ENCODE peak calls at places on chromosome 6, in nine cellular contexts. H, P, F, C, Y, U, R, B and O are unnamed samples.
A peak's percentile ranks its signal among the peaks of the same experiment; 100 is the strongest.

GRCh38 chr6:127879685-127880084 is 21.2 kb downstream of the THEMIS start:
- DNase-seq in P (no peak), C (no peak), R (no peak), H (no peak), B (peak; percentile 7), Y (peak; percentile 83), F (peak; percentile 7), U (peak; percentile 9), O (no peak)

GRCh38 chr6:53956068-53956711 is 155.1 kb upstream of the MLIP start:
- DNase-seq in F (peak; percentile 70), U (peak; percentile 54), H (peak; percentile 76), Y (peak; percentile 42), R (peak; percentile 51), B (peak; percentile 50), P (peak; percentile 87), C (peak; percentile 5), O (peak; percentile 41)

GRCh38 chr6:72635636-72636035 is 13.8 kb downstream of the KCNQ5 start:
- DNase-seq in H (no peak), P (no peak), Y (no peak), U (no peak), R (no peak), C (no peak), F (no peak), B (no peak), O (no peak)

GRCh38 chr6:129342243-129342642 is 367.7 kb downstream of the ARHGAP18 start:
- DNase-seq in U (no peak), Y (no peak), F (peak; percentile 56), P (no peak), H (peak; percentile 80), C (no peak), B (no peak), R (no peak), O (no peak)

GRCh38 chr6:101462576-101462975 is 69.1 kb downstream of the GRIK2 start:
- DNase-seq in H (peak; percentile 14), P (no peak), B (no peak), F (peak; percentile 63), Y (no peak), U (no peak), C (no peak), R (peak; percentile 11), O (no peak)

GRCh38 chr6:110811187-110811586 is 4.1 kb downstream of the CDK19 start:
- DNase-seq in H (no peak), R (no peak), Y (no peak), B (no peak), U (no peak), C (peak; percentile 75), P (no peak), F (no peak), O (peak; percentile 73)

GRCh38 chr6:4170297-4170696 is 34.9 kb upstream of the ECI2 start:
- DNase-seq in B (no peak), U (no peak), P (no peak), H (no peak), Y (no peak), C (no peak), R (no peak), F (no peak), O (no peak)

GRCh38 chr6:16397623-16398022 is 159.2 kb downstream of the GMPR start:
- DNase-seq in R (no peak), H (no peak), F (peak; percentile 46), Y (no peak), P (no peak), U (no peak), B (peak; percentile 44), C (no peak), O (no peak)

GRCh38 chr6:111177131-111177530 is 89.8 kb downstream of the SLC16A10 start:
- DNase-seq in B (no peak), P (no peak), Y (no peak), F (no peak), U (no peak), R (no peak), C (no peak), H (no peak), O (no peak)

GRCh38 chr6:5466459-5466858 is 205.1 kb downstream of the FARS2 start:
- DNase-seq in P (no peak), Y (no peak), R (peak; percentile 62), B (peak; percentile 70), F (peak; percentile 88), H (peak; percentile 73), U (no peak), C (no peak), O (no peak)

GRCh38 chr6:118719351-118720124 is 68.1 kb upstream of the CEP85L start:
- DNase-seq in B (no peak), Y (peak; percentile 75), U (no peak), F (no peak), H (no peak), P (no peak), C (peak; percentile 45), R (no peak), O (peak; percentile 56)

GRCh38 chr6:149484733-149485700 is at the start of gene ZC3H12D:
- DNase-seq in C (peak; percentile 83), U (no peak), Y (peak; percentile 92), H (peak; percentile 73), B (peak; percentile 5), P (no peak), R (peak; percentile 75), F (peak; percentile 33), O (peak; percentile 60)

GRCh38 chr6:170464524-170464979 is 88.6 kb downstream of the PSMB1 start:
- DNase-seq in C (no peak), U (no peak), R (no peak), H (no peak), B (no peak), Y (peak; percentile 71), F (no peak), P (no peak), O (peak; percentile 76)

GRCh38 chr6:100833972-100834574 is 47.1 kb downstream of the ASCC3 start:
- DNase-seq in Y (no peak), B (no peak), H (peak; percentile 53), R (no peak), F (no peak), C (no peak), P (no peak), U (no peak), O (no peak)

DNA sequence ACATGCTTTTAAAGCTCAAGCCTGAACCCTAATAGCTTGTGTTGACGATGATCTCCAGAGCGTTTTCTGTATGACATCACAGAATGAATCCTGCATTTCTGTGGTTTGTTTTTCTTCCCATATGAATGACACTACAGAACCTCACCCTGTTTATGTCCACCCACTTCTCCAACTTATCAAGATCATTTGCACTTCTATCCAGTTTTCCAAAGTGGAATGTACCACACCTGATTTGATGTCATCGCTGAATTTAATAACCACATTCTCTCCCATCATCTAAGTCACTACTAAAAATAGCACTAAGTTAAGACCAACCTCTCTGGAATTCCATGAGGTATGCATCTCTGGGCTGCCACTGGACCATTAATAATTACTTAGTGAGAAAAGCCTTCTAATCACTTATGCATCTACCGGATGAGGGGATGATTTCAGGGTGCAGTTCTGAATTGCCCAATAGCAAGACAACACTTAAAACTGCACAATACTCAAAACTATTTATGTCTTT is 33.3 kb upstream of the CITED2 start:
- DNase-seq in P (no peak), Y (no peak), R (peak; percentile 52), U (no peak), F (peak; percentile 98), B (peak; percentile 90), H (peak; percentile 93), C (no peak), O (no peak)
- TF ChIP-seq CTCF in P (no peak), Y (no peak), R (no peak), U (no peak), F (no peak), B (no peak), H (no peak), C (no peak), O (no peak)

GRCh38 chr6:42095776-42096541 is 45.6 kb downstream of the TAF8 start:
- DNase-seq in R (no peak), H (no peak), B (no peak), P (no peak), U (no peak), C (no peak), F (no peak), Y (no peak), O (no peak)
- TF ChIP-seq CTCF in R (no peak), H (peak; percentile 10), B (peak; percentile 39), P (no peak), U (peak; percentile 17), C (peak; percentile 38), F (no peak), Y (no peak), O (no peak)

GRCh38 chr6:26105109-26105730 is 18.0 kb downstream of the HFE start:
- DNase-seq in F (no peak), H (no peak), P (no peak), Y (no peak), C (peak; percentile 46), B (no peak), U (no peak), R (no peak), O (no peak)

GRCh38 chr6:26105842-26106241 is 18.6 kb downstream of the HFE start:
- DNase-seq in B (no peak), H (no peak), C (no peak), R (no peak), U (no peak), P (no peak), Y (no peak), F (peak; percentile 77), O (no peak)

GRCh38 chr6:26103141-26103769 is 16.0 kb downstream of the HFE start:
- DNase-seq in Y (no peak), P (no peak), H (peak; percentile 78), U (no peak), C (no peak), F (peak; percentile 77), B (peak; percentile 6), R (no peak), O (no peak)

GRCh38 chr6:26104457-26105108 is 17.4 kb downstream of the HFE start:
- DNase-seq in B (no peak), R (no peak), H (no peak), C (peak; percentile 88), U (no peak), Y (peak; percentile 55), F (no peak), P (no peak), O (no peak)

DNA sequence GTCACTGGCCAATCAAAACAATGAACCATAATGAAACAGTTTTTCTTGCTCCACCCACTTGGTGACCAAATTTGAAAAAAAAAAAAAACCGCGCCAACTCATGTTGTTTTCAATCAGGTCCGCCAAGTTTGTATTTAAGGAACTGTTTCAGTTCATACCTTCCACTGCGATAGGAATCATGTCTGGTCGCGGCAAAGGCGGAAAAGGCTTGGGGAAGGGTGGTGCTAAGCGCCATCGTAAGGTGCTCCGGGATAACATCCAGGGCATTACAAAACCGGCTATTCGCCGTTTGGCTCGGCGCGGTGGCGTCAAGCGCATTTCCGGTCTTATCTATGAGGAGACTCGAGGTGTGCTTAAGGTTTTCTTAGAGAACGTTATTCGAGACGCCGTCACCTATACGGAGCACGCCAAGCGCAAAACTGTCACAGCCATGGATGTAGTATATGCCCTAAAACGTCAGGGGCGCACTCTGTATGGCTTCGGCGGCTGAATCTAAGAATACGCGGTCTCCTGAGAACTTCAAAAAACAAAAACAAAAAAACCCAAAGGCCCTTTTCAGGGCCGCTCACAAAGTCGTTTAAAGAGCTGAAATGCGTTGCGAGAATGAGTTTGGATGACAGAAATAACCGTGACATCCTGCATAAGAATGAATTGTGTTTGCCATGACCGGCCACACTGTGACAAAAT is 16.7 kb downstream of the HFE start:
- DNase-seq in P (peak; percentile 98), H (peak; percentile 96), B (peak; percentile 85), R (peak; percentile 95), F (peak; percentile 95), Y (peak; percentile 90), C (peak; percentile 94), U (peak; percentile 69), O (peak; percentile 76)
- TF ChIP-seq CTCF in P (peak; percentile 43), H (peak; percentile 38), B (peak; percentile 66), R (peak; percentile 29), F (peak; percentile 39), Y (peak; percentile 46), C (peak; percentile 65), U (peak; percentile 58), O (peak; percentile 38)

GRCh38 chr6:56417823-56418222 is 170.4 kb upstream of the COL21A1 start:
- DNase-seq in C (no peak), P (no peak), B (no peak), F (no peak), U (no peak), H (no peak), R (no peak), Y (no peak), O (no peak)
- TF ChIP-seq CTCF in C (no peak), P (no peak), B (no peak), F (no peak), U (no peak), H (no peak), R (no peak), Y (no peak), O (no peak)